ENCODE peak calls at places on chromosomes 6 and 20, in six cellular contexts. N, R, P, Q, G and W are unnamed samples.

GRCh38 chr6:72816022-72816421 is 194.2 kb downstream of the KCNQ5 start:
- DNase-seq in N (no peak), R (no peak), P (no peak), Q (no peak), G (no peak), W (no peak)

GRCh38 chr6:130778946-130779657 is 48.1 kb upstream of the SMLR1 start:
- DNase-seq in N (no peak), R (peak; percentile 81), P (peak; percentile 5), Q (no peak), G (peak; percentile 50), W (no peak)

GRCh38 chr20:36876473-36876833 is 515 bp downstream of the TLDC2 start:
- DNase-seq in N (no peak), R (no peak), P (no peak), Q (no peak), G (no peak), W (no peak)

GRCh38 chr6:51467231-51467952 is 620.0 kb downstream of the PKHD1 start:
- DNase-seq in N (no peak), R (no peak), P (no peak), Q (peak; percentile 61), G (no peak), W (no peak)

GRCh38 chr20:8855315-8855714 is 213.6 kb upstream of the PLCB4 start:
- DNase-seq in N (no peak), R (peak; percentile 50), P (no peak), Q (no peak), G (peak; percentile 51), W (no peak)

GRCh38 chr6:168206681-168207274 is 112.8 kb downstream of the DACT2 start:
- DNase-seq in N (no peak), R (no peak), P (peak; percentile 31), Q (no peak), G (no peak), W (no peak)

GRCh38 chr20:53706511-53707031 is 112.9 kb upstream of the ZNF217 start:
- DNase-seq in N (peak; percentile 40), R (peak; percentile 58), P (no peak), Q (peak; percentile 38), G (peak; percentile 71), W (no peak)

GRCh38 chr6:3708540-3708939 is 43.0 kb downstream of the PXDC1 start:
- DNase-seq in N (no peak), R (no peak), P (no peak), Q (no peak), G (no peak), W (no peak)

GRCh38 chr20:29430531-29430930 is 1826.9 kb upstream of the DEFB115 start:
- DNase-seq in N (no peak), R (no peak), P (no peak), Q (no peak), G (no peak), W (no peak)

GRCh38 chr20:4062721-4063606 is 47.6 kb upstream of the RNF24 start:
- DNase-seq in N (no peak), R (no peak), P (no peak), Q (no peak), G (no peak), W (no peak)

GRCh38 chr6:53916804-53917463 is 122.1 kb downstream of the LRRC1 start:
- DNase-seq in N (no peak), R (no peak), P (no peak), Q (no peak), G (no peak), W (no peak)

GRCh38 chr6:147156799-147157382 is 47.3 kb upstream of the STXBP5 start:
- DNase-seq in N (no peak), R (peak; percentile 94), P (no peak), Q (no peak), G (peak; percentile 37), W (no peak)

GRCh38 chr6:22892452-22892851 is 323.1 kb downstream of the HDGFL1 start:
- DNase-seq in N (no peak), R (peak; percentile 98), P (no peak), Q (no peak), G (peak; percentile 96), W (peak; percentile 22)

GRCh38 chr6:13453771-13454251 is 33.6 kb downstream of the GFOD1 start:
- DNase-seq in N (peak; percentile 36), R (no peak), P (no peak), Q (no peak), G (no peak), W (peak; percentile 52)

GRCh38 chr20:23165964-23166363 is 79.8 kb upstream of the CD93 start:
- DNase-seq in N (no peak), R (no peak), P (no peak), Q (no peak), G (no peak), W (no peak)

GRCh38 chr20:625360-625932 is 15.3 kb upstream of the TCF15 start:
- DNase-seq in N (no peak), R (no peak), P (no peak), Q (no peak), G (no peak), W (no peak)

GRCh38 chr6:150588862-150589499 is 10.7 kb upstream of the PLEKHG1 start:
- DNase-seq in N (no peak), R (no peak), P (no peak), Q (peak; percentile 51), G (no peak), W (no peak)

GRCh38 chr6:40723967-40724366 is 136.8 kb upstream of the LRFN2 start:
- DNase-seq in N (no peak), R (peak; percentile 19), P (no peak), Q (no peak), G (no peak), W (no peak)

GRCh38 chr6:44645276-44645675 is 257.8 kb downstream of the CDC5L start:
- DNase-seq in N (no peak), R (peak; percentile 20), P (no peak), Q (no peak), G (peak; percentile 12), W (no peak)
- TF ChIP-seq CTCF in N (peak; percentile 8), R (peak; percentile 43), P (no peak), Q (no peak), G (no peak), W (no peak)

GRCh38 chr6:155340464-155341129 is 26.3 kb upstream of the TFB1M start:
- DNase-seq in N (no peak), R (peak; percentile 77), P (no peak), Q (peak; percentile 61), G (peak; percentile 50), W (peak; percentile 23)
- TF ChIP-seq CTCF in N (peak; percentile 52), R (peak; percentile 75), P (no peak), Q (peak; percentile 65), G (peak; percentile 78), W (no peak)

GRCh38 chr6:37521674-37522073 is 22.0 kb upstream of the CCDC167 start:
- DNase-seq in N (no peak), R (no peak), P (no peak), Q (no peak), G (no peak), W (no peak)

GRCh38 chr6:37524919-37525318 is 25.2 kb upstream of the CCDC167 start:
- DNase-seq in N (no peak), R (no peak), P (no peak), Q (no peak), G (no peak), W (no peak)

GRCh38 chr6:37522836-37523235 is 23.1 kb upstream of the CCDC167 start:
- DNase-seq in N (no peak), R (no peak), P (no peak), Q (no peak), G (no peak), W (no peak)

GRCh38 chr6:37524025-37524647 is 24.4 kb upstream of the CCDC167 start:
- DNase-seq in N (no peak), R (peak; percentile 42), P (no peak), Q (no peak), G (no peak), W (peak; percentile 39)

DNA sequence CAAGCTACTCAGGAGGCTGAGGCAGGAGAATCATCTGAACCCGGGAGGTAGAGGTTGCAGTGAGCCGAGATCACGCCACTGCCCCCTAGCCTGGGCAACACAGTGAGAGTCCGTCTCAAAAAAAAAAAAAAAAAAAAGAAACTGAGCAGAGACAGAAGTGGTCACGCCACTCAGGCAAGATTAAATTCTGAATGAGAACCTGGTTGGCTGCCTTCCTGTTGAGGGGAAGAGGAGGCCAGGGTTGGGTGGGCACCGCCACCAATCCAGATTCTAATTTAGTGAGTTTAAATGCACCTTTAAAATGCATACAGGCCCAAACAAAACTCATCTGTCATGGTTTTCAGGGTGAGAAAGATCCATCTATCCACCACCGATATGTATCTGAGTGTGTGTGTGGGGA is 23.7 kb upstream of the CCDC167 start:
- DNase-seq in N (no peak), R (no peak), P (no peak), Q (no peak), G (no peak), W (no peak)
- TF ChIP-seq CTCF in N (no peak), R (no peak), P (no peak), Q (no peak), G (no peak), W (no peak)

GRCh38 chr6:122315842-122316241 is 83.6 kb upstream of the HSF2 start:
- DNase-seq in N (no peak), R (no peak), P (no peak), Q (no peak), G (no peak), W (no peak)
- TF ChIP-seq CTCF in N (no peak), R (no peak), P (no peak), Q (no peak), G (no peak), W (no peak)

GRCh38 chr20:35511814-35512420 is 17.5 kb downstream of the C20orf173 start:
- DNase-seq in N (no peak), R (peak; percentile 80), P (peak; percentile 16), Q (peak; percentile 35), G (peak; percentile 69), W (peak; percentile 63)
- TF ChIP-seq CTCF in N (peak; percentile 36), R (peak; percentile 87), P (peak; percentile 43), Q (peak; percentile 71), G (peak; percentile 58), W (peak; percentile 62)

GRCh38 chr6:21101694-21102093 is 491.9 kb upstream of the SOX4 start:
- DNase-seq in N (no peak), R (no peak), P (no peak), Q (no peak), G (no peak), W (no peak)

GRCh38 chr6:21102201-21102600 is 491.4 kb upstream of the SOX4 start:
- DNase-seq in N (no peak), R (no peak), P (no peak), Q (no peak), G (no peak), W (no peak)

GRCh38 chr6:21104288-21104687 is 489.3 kb upstream of the SOX4 start:
- DNase-seq in N (no peak), R (no peak), P (no peak), Q (no peak), G (no peak), W (no peak)

GRCh38 chr6:21103626-21104224 is 489.8 kb upstream of the SOX4 start:
- DNase-seq in N (no peak), R (no peak), P (no peak), Q (no peak), G (no peak), W (no peak)

GRCh38 chr6:21102624-21103023 is 490.9 kb upstream of the SOX4 start:
- DNase-seq in N (no peak), R (no peak), P (peak; percentile 10), Q (no peak), G (no peak), W (peak; percentile 29)
- TF ChIP-seq CTCF in N (no peak), R (no peak), P (no peak), Q (no peak), G (no peak), W (no peak)